ENCODE peak calls at places on chromosome 20, in nine cellular contexts. N, I, G, P, A, J, Z, C and H are unnamed samples.

GRCh38 chr20:20130399-20130798 is 78.1 kb downstream of the CFAP61 start:
- DNase-seq in N (no peak), I (no peak), G (no peak), P (no peak), A (no peak), J (no peak), Z (no peak), C (no peak), H (no peak)

GRCh38 chr20:52280407-52280806 is 88.8 kb upstream of the ZFP64 start:
- DNase-seq in N (no peak), I (no peak), G (no peak), P (no peak), A (no peak), J (no peak), Z (no peak), C (no peak), H (no peak)

GRCh38 chr20:20317195-20318113 is 50.5 kb upstream of the INSM1 start:
- DNase-seq in N (no peak), I (no peak), G (no peak), P (no peak), A (peak; percentile 84), J (no peak), Z (no peak), C (no peak), H (no peak)

GRCh38 chr20:53891306-53891894 is 179.0 kb downstream of the BCAS1 start:
- DNase-seq in N (no peak), I (no peak), G (peak; percentile 11), P (no peak), A (peak; percentile 74), J (no peak), Z (no peak), C (no peak), H (no peak)

GRCh38 chr20:22341508-22341907 is 242.9 kb downstream of the FOXA2 start:
- DNase-seq in N (no peak), I (no peak), G (no peak), P (no peak), A (no peak), J (no peak), Z (no peak), C (no peak), H (no peak)

GRCh38 chr20:17619351-17620093 is 49.6 kb downstream of the DSTN start:
- DNase-seq in N (peak; percentile 39), I (no peak), G (peak; percentile 62), P (no peak), A (peak; percentile 77), J (no peak), Z (no peak), C (no peak), H (no peak)

GRCh38 chr20:19308151-19308550 is 95.7 kb downstream of the SLC24A3 start:
- DNase-seq in N (no peak), I (no peak), G (no peak), P (no peak), A (no peak), J (no peak), Z (no peak), C (no peak), H (no peak)

GRCh38 chr20:49338061-49338460 is 60.2 kb upstream of the ZNFX1 start:
- DNase-seq in N (no peak), I (no peak), G (no peak), P (no peak), A (no peak), J (no peak), Z (no peak), C (no peak), H (no peak)

GRCh38 chr20:37990571-37991151 is 42.6 kb downstream of the TTI1 start:
- DNase-seq in N (peak; percentile 96), I (no peak), G (no peak), P (peak; percentile 40), A (peak; percentile 88), J (no peak), Z (peak; percentile 38), C (peak; percentile 7), H (no peak)

GRCh38 chr20:11076434-11076833 is 402.6 kb upstream of the JAG1 start:
- DNase-seq in N (no peak), I (no peak), G (no peak), P (no peak), A (no peak), J (no peak), Z (no peak), C (no peak), H (no peak)

GRCh38 chr20:13800728-13801134 is 15.9 kb downstream of the NDUFAF5 start:
- DNase-seq in N (no peak), I (no peak), G (peak; percentile 71), P (no peak), A (peak; percentile 93), J (no peak), Z (peak; percentile 66), C (peak; percentile 17), H (peak; percentile 91)

GRCh38 chr20:14712302-14712739 is 374.9 kb upstream of the FLRT3 start:
- DNase-seq in N (no peak), I (peak; percentile 8), G (no peak), P (no peak), A (no peak), J (no peak), Z (no peak), C (no peak), H (no peak)

GRCh38 chr20:55555075-55555650 is 450.2 kb downstream of the CBLN4 start:
- DNase-seq in N (no peak), I (no peak), G (no peak), P (no peak), A (no peak), J (no peak), Z (no peak), C (no peak), H (no peak)

GRCh38 chr20:1508576-1508975 is 17.4 kb upstream of the SIRPB2 start:
- DNase-seq in N (no peak), I (no peak), G (no peak), P (no peak), A (no peak), J (no peak), Z (no peak), C (no peak), H (no peak)

GRCh38 chr20:40241944-40242343 is 447.1 kb downstream of the MAFB start:
- DNase-seq in N (no peak), I (no peak), G (no peak), P (no peak), A (no peak), J (no peak), Z (no peak), C (no peak), H (no peak)